ENCODE peak calls at places on chromosomes 7 and 10, in ten cellular contexts. C, V, S, M, Y, D, W, F, U and X are unnamed samples.
A peak's percentile ranks its signal among the peaks of the same experiment; 100 is the strongest.

GRCh38 chr10:79378647-79379511 is 31.6 kb downstream of the PPIF start:
- DNase-seq in C (no peak), V (no peak), S (no peak), M (no peak), Y (no peak), D (no peak), W (peak; percentile 44), F (peak; percentile 43), U (no peak), X (no peak)

GRCh38 chr7:131657881-131658280 is 101.5 kb upstream of the PODXL start:
- DNase-seq in C (no peak), V (no peak), S (no peak), M (peak; percentile 18), Y (no peak), D (no peak), W (peak; percentile 16), F (no peak), U (no peak), X (no peak)

GRCh38 chr7:2242541-2243482 is 786 bp downstream of the NUDT1 start:
- DNase-seq in C (no peak), V (no peak), S (no peak), M (peak; percentile 10), Y (peak; percentile 32), D (no peak), W (no peak), F (peak; percentile 83), U (peak; percentile 37), X (no peak)

GRCh38 chr7:157551325-157552070 is 214.7 kb downstream of the DNAJB6 start:
- DNase-seq in C (no peak), V (peak; percentile 2), S (no peak), M (no peak), Y (no peak), D (no peak), W (peak; percentile 17), F (peak; percentile 34), U (no peak), X (no peak)

GRCh38 chr10:69838853-69839252 is 37.1 kb downstream of the COL13A1 start:
- DNase-seq in C (no peak), V (no peak), S (peak; percentile 45), M (no peak), Y (no peak), D (no peak), W (no peak), F (no peak), U (peak; percentile 31), X (peak; percentile 72)

GRCh38 chr10:124943301-124944092 is 1.6 kb downstream of the ZRANB1 start:
- DNase-seq in C (no peak), V (no peak), S (peak; percentile 92), M (peak; percentile 55), Y (peak; percentile 60), D (no peak), W (no peak), F (no peak), U (peak; percentile 98), X (peak; percentile 39)

GRCh38 chr7:124031919-124032318 is 948 bp downstream of the TMEM229A start:
- DNase-seq in C (no peak), V (no peak), S (no peak), M (no peak), Y (no peak), D (peak; percentile 9), W (no peak), F (peak; percentile 76), U (no peak), X (no peak)

GRCh38 chr7:94313926-94314325 is 80.8 kb upstream of the COL1A2 start:
- DNase-seq in C (no peak), V (no peak), S (peak; percentile 66), M (peak; percentile 94), Y (no peak), D (no peak), W (no peak), F (no peak), U (no peak), X (peak; percentile 65)

GRCh38 chr10:93074137-93074596 is 474 bp downstream of the CYP26A1 start:
- DNase-seq in C (no peak), V (no peak), S (no peak), M (no peak), Y (no peak), D (no peak), W (no peak), F (peak; percentile 84), U (no peak), X (no peak)

GRCh38 chr7:103640031-103640779 is 194.2 kb upstream of the SLC26A5 start:
- DNase-seq in C (no peak), V (no peak), S (peak; percentile 34), M (peak; percentile 65), Y (peak; percentile 33), D (no peak), W (no peak), F (no peak), U (no peak), X (peak; percentile 49)

GRCh38 chr10:44974628-44975431 is 3.8 kb downstream of the DEPP1 start:
- DNase-seq in C (no peak), V (peak; percentile 84), S (peak; percentile 54), M (peak; percentile 73), Y (peak; percentile 57), D (peak; percentile 70), W (peak; percentile 85), F (peak; percentile 90), U (peak; percentile 59), X (peak; percentile 41)

GRCh38 chr10:74955796-74956195 is 129.4 kb downstream of the KAT6B start:
- DNase-seq in C (no peak), V (no peak), S (no peak), M (no peak), Y (no peak), D (no peak), W (no peak), F (no peak), U (no peak), X (no peak)

GRCh38 chr7:25926009-25926408 is 226.0 kb upstream of the NFE2L3 start:
- DNase-seq in C (no peak), V (no peak), S (peak; percentile 21), M (no peak), Y (peak; percentile 76), D (no peak), W (no peak), F (no peak), U (peak; percentile 18), X (no peak)

GRCh38 chr10:1056326-1057105 is at the start of gene WDR37:
- DNase-seq in C (peak; percentile 81), V (peak; percentile 82), S (peak; percentile 88), M (peak; percentile 66), Y (peak; percentile 85), D (peak; percentile 88), W (peak; percentile 93), F (peak; percentile 95), U (peak; percentile 77), X (peak; percentile 86)

DNA sequence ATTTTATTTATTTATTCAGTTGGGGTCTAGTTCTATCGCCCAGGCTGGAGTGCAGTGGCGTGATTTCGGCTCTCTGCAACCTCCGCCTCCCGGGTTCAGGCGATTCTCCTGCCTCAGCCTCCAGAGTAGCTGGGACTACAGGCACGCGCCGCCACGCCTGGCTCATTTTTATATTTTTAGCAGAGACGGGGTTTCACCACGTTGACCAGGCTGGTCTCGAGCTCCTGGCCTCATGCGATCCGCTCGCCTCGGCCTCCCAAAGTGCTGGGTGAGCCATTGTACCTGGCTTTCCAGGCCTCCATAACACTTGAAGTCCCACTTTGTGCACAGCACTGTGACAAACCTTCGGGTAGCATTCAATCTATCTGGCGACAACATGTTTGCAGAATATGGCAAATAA is 1.0 kb upstream of the DCLRE1C start:
- DNase-seq in C (no peak), V (no peak), S (no peak), M (no peak), Y (no peak), D (no peak), W (no peak), F (no peak), U (no peak), X (no peak)
- H3K4me3 ChIP-seq in C (no peak overlapping the region), V (no peak overlapping the region), S (no peak overlapping the region), M (no peak overlapping the region), Y (peak overlapping the region; percentile 70), D (no peak overlapping the region), W (no peak overlapping the region), F (peak overlapping the region; percentile 86), U (no peak overlapping the region), X (no peak overlapping the region)

GRCh38 chr7:100148559-100149328 is at the start of gene LAMTOR4:
- DNase-seq in C (peak; percentile 99), V (peak; percentile 100), S (peak; percentile 99), M (peak; percentile 99), Y (peak; percentile 98), D (peak; percentile 99), W (peak; percentile 98), F (peak; percentile 99), U (peak; percentile 99), X (peak; percentile 99)
- TF ChIP-seq CTCF in C (no peak), V (no peak), S (no peak), M (no peak), Y (no peak), D (no peak), W (no peak), F (peak; percentile 21), U (no peak), X (no peak)

DNA sequence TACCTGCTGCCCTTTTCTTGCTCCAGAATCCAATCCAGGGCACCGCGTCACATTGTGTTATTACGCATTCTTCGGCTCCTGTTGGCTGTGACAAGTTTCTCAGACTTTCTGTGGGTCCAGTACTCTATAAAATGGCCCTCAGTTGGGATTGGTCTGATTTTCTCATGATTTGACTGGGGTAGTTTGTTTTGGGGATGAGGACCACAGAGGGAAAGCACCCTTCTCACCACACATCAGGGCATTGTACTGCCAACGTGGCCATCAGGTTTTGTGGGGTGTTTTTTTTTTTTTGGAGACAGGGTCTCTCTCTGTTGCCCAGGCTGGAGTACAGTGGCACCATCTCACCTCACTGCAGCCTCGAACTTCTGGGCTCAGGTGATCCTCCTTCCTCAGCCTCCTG is 17.0 kb upstream of the ORAI2 start:
- DNase-seq in C (no peak), V (no peak), S (no peak), M (no peak), Y (no peak), D (no peak), W (no peak), F (no peak), U (no peak), X (no peak)
- H3K4me3 ChIP-seq in C (no peak overlapping the region), V (no peak overlapping the region), S (no peak overlapping the region), M (no peak overlapping the region), Y (no peak overlapping the region), D (no peak overlapping the region), W (no peak overlapping the region), F (no peak overlapping the region), U (no peak overlapping the region), X (no peak overlapping the region)

GRCh38 chr7:84245831-84246230 is 51.2 kb upstream of the SEMA3A start:
- DNase-seq in C (no peak), V (peak; percentile 23), S (no peak), M (no peak), Y (no peak), D (no peak), W (no peak), F (peak; percentile 55), U (no peak), X (no peak)

GRCh38 chr7:84248267-84248666 is 53.7 kb upstream of the SEMA3A start:
- DNase-seq in C (no peak), V (no peak), S (peak; percentile 53), M (peak; percentile 41), Y (peak; percentile 26), D (no peak), W (no peak), F (no peak), U (peak; percentile 69), X (no peak)

GRCh38 chr7:84249651-84250050 is 55.1 kb upstream of the SEMA3A start:
- DNase-seq in C (no peak), V (no peak), S (no peak), M (no peak), Y (no peak), D (no peak), W (no peak), F (no peak), U (no peak), X (no peak)

GRCh38 chr7:84248843-84249242 is 54.3 kb upstream of the SEMA3A start:
- DNase-seq in C (no peak), V (no peak), S (no peak), M (no peak), Y (no peak), D (no peak), W (no peak), F (no peak), U (no peak), X (no peak)

GRCh38 chr7:84247591-84247990 is 53.0 kb upstream of the SEMA3A start:
- DNase-seq in C (no peak), V (no peak), S (peak; percentile 69), M (peak; percentile 62), Y (peak; percentile 81), D (no peak), W (no peak), F (no peak), U (no peak), X (peak; percentile 41)
- TF ChIP-seq CTCF in C (no peak), V (no peak), S (no peak), M (peak; percentile 18), Y (peak; percentile 25), D (no peak), W (no peak), F (no peak), U (no peak), X (peak; percentile 22)